ENCODE peak calls at places on chromosomes 4 and X, in nine cellular contexts. H, G, Z, M, F, L, N, J and I are unnamed samples.

GRCh38 chr4:133147922-133148689 is 988 bp upstream of the PCDH10 start:
- DNase-seq in M (peak), J (no peak), F (no peak), N (peak), Z (no peak), L (peak), G (no peak), H (no peak), I (peak)

GRCh38 chr4:6772223-6772928 is 10.2 kb upstream of the KIAA0232 start:
- DNase-seq in H (no peak), Z (no peak), L (no peak), J (no peak), G (peak), M (no peak), F (no peak), N (no peak), I (no peak)

GRCh38 chrX:81174286-81174685 is 27.4 kb downstream of the HMGN5 start:
- DNase-seq in L (peak), J (no peak), M (peak), F (no peak), Z (peak), H (peak), N (no peak), G (no peak), I (peak)

GRCh38 chr4:144411700-144412099 is 234.3 kb upstream of the HHIP start:
- DNase-seq in L (no peak), N (no peak), Z (no peak), F (no peak), J (no peak), M (no peak), H (no peak), G (no peak), I (no peak)

GRCh38 chrX:64394059-64394873 is 986 bp downstream of the MTMR8 start:
- DNase-seq in Z (no peak), L (peak), F (no peak), G (no peak), H (no peak), M (no peak), N (no peak), J (no peak), I (no peak)

GRCh38 chr4:122716825-122717448 is 15.6 kb upstream of the BBS12 start:
- DNase-seq in M (peak), F (peak), G (peak), Z (peak), H (peak), L (peak), N (peak), J (no peak), I (peak)

GRCh38 chr4:37561196-37561802 is 124.9 kb downstream of the RELL1 start:
- DNase-seq in L (no peak), J (no peak), H (no peak), G (no peak), N (no peak), Z (no peak), F (no peak), M (no peak), I (no peak)

GRCh38 chrX:150906694-150907093 is 8.2 kb upstream of the CD99L2 start:
- DNase-seq in J (no peak), F (no peak), Z (no peak), H (no peak), G (no peak), L (no peak), N (no peak), M (no peak), I (no peak)

GRCh38 chrX:81336455-81337144 is 134.7 kb downstream of the SH3BGRL start:
- DNase-seq in F (no peak), G (no peak), N (no peak), H (peak), L (no peak), Z (no peak), J (no peak), M (peak), I (no peak)

GRCh38 chr4:15544196-15544730 is 74.6 kb downstream of the CC2D2A start:
- DNase-seq in F (no peak), J (no peak), N (no peak), L (no peak), G (no peak), H (no peak), M (no peak), Z (no peak), I (no peak)

GRCh38 chr4:152957437-152958185 is 21.5 kb downstream of the FHDC1 start:
- DNase-seq in F (no peak), Z (no peak), J (no peak), M (no peak), G (peak), N (no peak), L (no peak), H (no peak), I (no peak)

GRCh38 chr4:51853027-51853682 is 10.2 kb downstream of the DCUN1D4 start:
- DNase-seq in H (no peak), G (no peak), L (no peak), F (no peak), J (no peak), N (no peak), M (no peak), Z (peak), I (no peak)

GRCh38 chr4:68359508-68359907 is 9.6 kb upstream of the YTHDC1 start:
- DNase-seq in M (no peak), F (no peak), L (peak), H (no peak), N (no peak), Z (no peak), J (no peak), G (no peak), I (no peak)

GRCh38 chrX:118207831-118208453 is 91.3 kb upstream of the KLHL13 start:
- DNase-seq in M (no peak), N (no peak), F (no peak), L (no peak), H (no peak), J (no peak), Z (no peak), G (no peak), I (no peak)

GRCh38 chr4:78644063-78644691 is 92.6 kb downstream of the ANXA3 start:
- DNase-seq in L (no peak), N (no peak), F (no peak), J (no peak), G (no peak), M (no peak), H (no peak), Z (no peak), I (no peak)

GRCh38 chrX:40433160-40433559 is 147.6 kb upstream of the ATP6AP2 start:
- DNase-seq in Z (no peak), J (no peak), F (no peak), M (no peak), N (no peak), G (no peak), L (no peak), H (no peak), I (no peak)

GRCh38 chr4:113101669-113102068 is 52.2 kb downstream of the ANK2 start:
- DNase-seq in H (no peak), Z (peak), N (no peak), L (no peak), M (peak), F (peak), G (no peak), J (no peak), I (peak)

GRCh38 chrX:2707334-2707760 is 16.3 kb downstream of the CD99 start:
- DNase-seq in L (peak), G (peak), F (peak), N (no peak), M (peak), J (peak), Z (peak), H (peak), I (peak)

GRCh38 chr4:650951-651883 is 22.9 kb downstream of the ATP5ME start:
- DNase-seq in H (no peak), F (no peak), Z (no peak), N (peak), G (no peak), L (no peak), J (no peak), M (no peak), I (no peak)